ENCODE peak calls at places on chromosome 21, in four cellular contexts. H is psoas muscle; W is tibial artery; I is CD4-positive, alpha-beta memory T cell. B is an unnamed sample. For H3K4me1, the result is how much of the 10 kb centered on the place peaks cover.

GRCh38 chr21:32320059-32320458 is 21.4 kb downstream of the MRAP start:
- DNase-seq in H (no peak), W (no peak), I (no peak), B (no peak)

GRCh38 chr21:42433946-42434551 is 30.3 kb downstream of the UBASH3A start:
- DNase-seq in H (no peak), W (no peak), I (no peak), B (no peak)

GRCh38 chr21:41410767-41411448 is 15.1 kb upstream of the MX1 start:
- DNase-seq in H (no peak), W (no peak), I (no peak), B (no peak)

GRCh38 chr21:46454634-46455390 is 3.9 kb upstream of the DIP2A start:
- DNase-seq in H (no peak), W (no peak), I (no peak), B (no peak)

GRCh38 chr21:43853851-43854772 is 10.9 kb upstream of the AGPAT3 start:
- DNase-seq in W (no peak), I (no peak), H (no peak), B (no peak)

GRCh38 chr21:38455403-38455802 is 42.9 kb downstream of the ERG start:
- DNase-seq in H (no peak), I (no peak), W (no peak), B (no peak)

GRCh38 chr21:38913120-38913975 is 107.6 kb downstream of the ETS2 start:
- DNase-seq in W (peak), I (no peak), H (peak), B (peak)

GRCh38 chr21:31612889-31613785 is 46.4 kb upstream of the SOD1 start:
- DNase-seq in I (no peak), H (no peak), W (no peak), B (no peak)

GRCh38 chr21:38460171-38460742 is 38.0 kb downstream of the ERG start:
- DNase-seq in W (peak), I (no peak), H (no peak), B (no peak)

GRCh38 chr21:37899141-37899540 is 17.1 kb downstream of the KCNJ6 start:
- DNase-seq in I (no peak), W (no peak), H (no peak), B (no peak)

GRCh38 chr21:28832013-28832714 is 160.5 kb downstream of the LTN1 start:
- DNase-seq in I (peak), W (no peak), H (no peak), B (no peak)
- H3K4me1 ChIP-seq in I (half or more), W (under half), H (under half), B (under half)

DNA sequence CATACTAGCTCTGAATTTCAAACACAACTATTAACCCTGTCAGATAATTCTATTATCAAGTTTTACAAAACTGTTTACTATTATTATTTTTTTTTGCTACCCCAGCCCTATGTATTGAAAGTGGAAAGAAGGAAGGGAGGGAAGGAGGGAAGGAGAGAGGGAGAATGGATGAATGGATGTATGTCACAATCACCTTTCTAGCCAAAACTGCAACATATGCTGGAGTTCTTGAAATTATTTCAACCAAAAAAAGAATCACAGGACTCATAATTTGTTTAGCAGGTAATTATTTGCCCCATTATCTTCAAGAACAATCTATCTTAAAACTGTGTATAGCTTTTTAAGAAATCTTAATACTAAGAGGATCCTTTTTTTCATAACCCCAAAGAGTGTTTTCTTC is 5.4 kb downstream of the NRIP1 start:
- DNase-seq in H (no peak), I (no peak), W (no peak), B (no peak)
- H3K4me1 ChIP-seq in H (half or more), I (half or more), W (half or more), B (half or more)

GRCh38 chr21:35004289-35004688 is 44.8 kb downstream of the RUNX1 start:
- DNase-seq in H (no peak), W (no peak), I (no peak), B (no peak)

GRCh38 chr21:35006771-35007170 is 42.3 kb downstream of the RUNX1 start:
- DNase-seq in I (no peak), H (no peak), W (no peak), B (no peak)

GRCh38 chr21:35006248-35006647 is 42.9 kb downstream of the RUNX1 start:
- DNase-seq in I (no peak), W (no peak), H (no peak), B (no peak)

GRCh38 chr21:35005825-35006224 is 43.3 kb downstream of the RUNX1 start:
- DNase-seq in I (no peak), H (no peak), W (no peak), B (no peak)

GRCh38 chr21:35005077-35005476 is 44.0 kb downstream of the RUNX1 start:
- DNase-seq in I (no peak), W (no peak), H (no peak), B (no peak)
- H3K4me1 ChIP-seq in I (half or more), W (under half), H (under half), B (under half)

DNA sequence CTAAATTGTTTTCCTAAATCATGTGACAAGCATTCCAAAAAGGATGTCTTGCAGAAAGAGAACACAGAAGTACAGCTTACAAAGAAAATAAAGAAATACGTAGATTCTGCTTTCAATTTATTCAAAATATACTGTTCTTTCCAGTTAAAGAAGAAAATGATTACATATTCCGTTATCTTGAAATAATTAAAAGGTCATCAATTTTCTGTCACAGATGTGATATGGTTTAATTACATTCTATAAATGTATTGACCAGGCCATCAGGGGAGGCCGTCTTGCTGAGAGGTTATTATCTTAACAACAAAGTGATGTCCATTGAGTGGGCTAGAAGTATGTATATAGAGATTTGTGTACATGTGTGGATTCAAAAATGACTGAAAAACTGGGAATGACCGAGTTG is 432.9 kb downstream of the SETD4 start:
- DNase-seq in W (no peak), I (no peak), H (no peak), B (no peak)
- H3K4me1 ChIP-seq in W (under half), I (under half), H (under half), B (under half)

GRCh38 chr21:45417256-45417950 is 12.4 kb downstream of the COL18A1 start:
- DNase-seq in W (no peak), I (no peak), H (peak), B (peak)
- H3K4me1 ChIP-seq in W (half or more), I (under half), H (under half), B (half or more)

GRCh38 chr21:33978585-33978984 is 63.0 kb upstream of the ATP5PO start:
- DNase-seq in W (no peak), H (no peak), I (no peak), B (no peak)
- H3K4me1 ChIP-seq in W (under half), H (under half), I (under half), B (under half)

B was measured in left ventricle myocardium inferior.